ENCODE peak calls at places on chromosome 11, in six cellular contexts. P is lung, E is H4, D is fibroblast of gingiva, T is HFF-Myc, H is midbrain. G is an unnamed sample.
A peak's percentile ranks its signal among the peaks of the same experiment; 100 is the strongest.

GRCh38 chr11:2389344-2390026 is 11.1 kb upstream of the TSSC4 start:
- DNase-seq in T (no peak), P (no peak), D (no peak), H (no peak), E (no peak), G (no peak)

GRCh38 chr11:8096575-8096974 is 15.6 kb downstream of the TUB start:
- DNase-seq in D (no peak), E (no peak), H (no peak), P (no peak), T (no peak), G (no peak)

GRCh38 chr11:59025097-59025496 is 61.0 kb upstream of the GLYATL1B start:
- DNase-seq in T (no peak), E (no peak), D (no peak), H (no peak), P (no peak), G (no peak)

GRCh38 chr11:47259178-47259977 is 1.6 kb downstream of the NR1H3 start:
- DNase-seq in E (peak; percentile 27), H (peak; percentile 40), P (no peak), D (no peak), T (no peak), G (no peak)

GRCh38 chr11:134414772-134415765 is 3.0 kb upstream of the B3GAT1 start:
- DNase-seq in P (no peak), H (peak; percentile 71), D (no peak), E (no peak), T (no peak), G (no peak)

GRCh38 chr11:130762342-130763037 is 153.8 kb downstream of the SNX19 start:
- DNase-seq in H (no peak), E (no peak), D (no peak), T (no peak), P (no peak), G (no peak)

GRCh38 chr11:15819679-15820286 is 536.6 kb downstream of the SOX6 start:
- DNase-seq in D (peak; percentile 31), H (peak; percentile 93), T (peak; percentile 26), P (peak; percentile 72), E (peak; percentile 65), G (peak; percentile 88)

GRCh38 chr11:134407321-134407828 is 4.7 kb downstream of the B3GAT1 start:
- DNase-seq in H (no peak), T (no peak), D (no peak), P (no peak), E (no peak), G (no peak)

GRCh38 chr11:110367571-110367970 is 62.2 kb upstream of the FDX1 start:
- DNase-seq in T (no peak), D (no peak), E (no peak), P (no peak), H (peak; percentile 34), G (no peak)

GRCh38 chr11:118055966-118056365 is 20.9 kb upstream of the TMPRSS4 start:
- DNase-seq in P (no peak), H (no peak), E (no peak), D (no peak), T (no peak), G (no peak)

GRCh38 chr11:111220716-111221115 is 24.8 kb upstream of the POU2AF2 start:
- DNase-seq in D (no peak), H (no peak), P (no peak), E (no peak), T (no peak), G (no peak)

GRCh38 chr11:2211113-2211971 is 39.7 kb upstream of the TH start:
- DNase-seq in H (no peak), E (no peak), D (no peak), T (no peak), P (no peak), G (peak; percentile 6)

GRCh38 chr11:82631722-82632630 is 101.7 kb downstream of the FAM181B start:
- DNase-seq in E (peak; percentile 95), H (no peak), D (no peak), T (no peak), P (no peak), G (no peak)

GRCh38 chr11:94740083-94740974 is 27.8 kb upstream of the AMOTL1 start:
- DNase-seq in E (no peak), H (peak; percentile 30), T (no peak), P (no peak), D (peak; percentile 38), G (peak; percentile 87)

GRCh38 chr11:33585564-33585963 is 115.1 kb downstream of the C11orf91 start:
- DNase-seq in T (no peak), P (no peak), D (no peak), H (no peak), E (no peak), G (no peak)